ENCODE peak calls at places on chromosomes 2 and 18, in seven cellular contexts. C is H7; R is NCI-H1105 treated with DMSO at 0.1 percent for 48 hours; Y is germinal center; U is mammary epithelial cell; Q is stimulated activated CD4-positive, alpha-beta T cell treated with anti-CD3 and anti-CD28 coated beads, Interleukin-4, amount 100 ng/mL, for 48 hours; T is NCI-H460. D is an unnamed sample.

GRCh38 chr18:34857310-34857709 is 147.2 kb downstream of the DTNA start:
- DNase-seq in U (no peak), T (no peak), Q (no peak), R (no peak), Y (no peak), C (no peak), D (no peak)

GRCh38 chr2:48346124-48346536 is 183.8 kb upstream of the STON1 start:
- DNase-seq in R (no peak), C (no peak), U (peak), Y (no peak), Q (no peak), T (no peak), D (peak)

GRCh38 chr2:29012211-29012681 is 31.1 kb downstream of the TOGARAM2 start:
- DNase-seq in Q (no peak), U (no peak), Y (no peak), C (no peak), R (no peak), T (no peak), D (no peak)

GRCh38 chr2:101474752-101475384 is at the start of gene RFX8:
- DNase-seq in T (no peak), U (peak), C (peak), Y (peak), Q (peak), R (no peak), D (peak)

GRCh38 chr2:240407090-240407489 is 28.4 kb upstream of the GPC1 start:
- DNase-seq in Q (no peak), R (no peak), C (no peak), U (no peak), Y (no peak), T (no peak), D (no peak)

GRCh38 chr2:98936133-98936916 is at the start of gene CRACDL:
- DNase-seq in C (peak), R (peak), U (peak), Y (no peak), T (no peak), Q (no peak), D (no peak)

GRCh38 chr2:208136695-208137094 is 7.1 kb upstream of the CRYGC start:
- DNase-seq in Q (no peak), U (no peak), Y (no peak), C (no peak), R (no peak), T (no peak), D (no peak)

GRCh38 chr2:216115224-216115582 is 6.1 kb downstream of the XRCC5 start:
- DNase-seq in U (peak), R (peak), T (no peak), Q (no peak), C (no peak), Y (no peak), D (no peak)

GRCh38 chr18:69469444-69469919 is 68.8 kb downstream of the DOK6 start:
- DNase-seq in R (no peak), Y (peak), T (peak), C (peak), Q (peak), U (no peak), D (no peak)

GRCh38 chr2:221589696-221590095 is 17.6 kb upstream of the EPHA4 start:
- DNase-seq in Y (no peak), T (no peak), C (no peak), U (no peak), Q (no peak), R (no peak), D (no peak)

GRCh38 chr2:239818086-239818485 is 207.1 kb downstream of the NDUFA10 start:
- DNase-seq in U (no peak), T (no peak), C (no peak), Q (no peak), Y (no peak), R (no peak), D (no peak)

GRCh38 chr2:9318461-9319337 is 104.6 kb downstream of the ITGB1BP1 start:
- DNase-seq in R (peak), U (peak), Y (no peak), T (no peak), C (no peak), Q (no peak), D (no peak)

GRCh38 chr2:12498286-12498685 is 218.4 kb upstream of the TRIB2 start:
- DNase-seq in Y (no peak), R (no peak), C (peak), T (no peak), Q (no peak), U (no peak), D (no peak)

GRCh38 chr2:3738454-3738853 is 35.1 kb downstream of the DCDC2C start:
- DNase-seq in Q (no peak), T (peak), Y (no peak), C (peak), U (no peak), R (peak), D (no peak)

GRCh38 chr18:8821531-8821930 is 116.2 kb downstream of the MTCL1 start:
- DNase-seq in Q (no peak), R (no peak), C (no peak), Y (no peak), U (no peak), T (no peak), D (no peak)

GRCh38 chr18:48884306-48885235 is 66.2 kb downstream of the SMAD7 start:
- DNase-seq in C (no peak), Q (no peak), U (no peak), R (no peak), Y (no peak), T (no peak), D (no peak)

GRCh38 chr2:53960476-53960875 is 10.3 kb downstream of the PSME4 start:
- DNase-seq in C (no peak), R (no peak), U (no peak), Q (no peak), Y (no peak), T (no peak), D (no peak)

GRCh38 chr2:70987386-70987785 is 7.3 kb downstream of the TEX261 start:
- DNase-seq in U (no peak), Q (no peak), C (no peak), R (no peak), T (no peak), Y (no peak), D (no peak)

GRCh38 chr18:9571546-9571945 is 42.8 kb downstream of the PPP4R1 start:
- DNase-seq in Q (no peak), T (no peak), U (no peak), Y (no peak), R (no peak), C (no peak), D (no peak)

GRCh38 chr2:181306785-181307184 is 150.4 kb upstream of the ITGA4 start:
- DNase-seq in Y (no peak), C (no peak), T (no peak), R (no peak), Q (no peak), U (no peak), D (no peak)

GRCh38 chr18:63312731-63313408 is 6.7 kb downstream of the BCL2 start:
- DNase-seq in Q (no peak), R (no peak), T (no peak), C (no peak), Y (no peak), U (no peak), D (no peak)

GRCh38 chr18:78237864-78238263 is 741.8 kb upstream of the SALL3 start:
- DNase-seq in C (no peak), R (no peak), U (no peak), T (no peak), Y (no peak), Q (no peak), D (no peak)

GRCh38 chr2:59584958-59585357 is 968.5 kb downstream of the BCL11A start:
- DNase-seq in Q (no peak), U (no peak), Y (no peak), T (no peak), C (peak), R (peak), D (no peak)

GRCh38 chr18:74126684-74127482 is 20.8 kb downstream of the FBXO15 start:
- DNase-seq in Q (no peak), U (no peak), R (no peak), Y (no peak), T (no peak), C (peak), D (no peak)

GRCh38 chr2:120312861-120313694 is 32.9 kb upstream of the INHBB start:
- DNase-seq in Y (peak), C (peak), T (peak), U (peak), Q (peak), R (peak), D (peak)

GRCh38 chr18:30177056-30177455 is 865.5 kb downstream of the DSC3 start:
- DNase-seq in Y (no peak), R (no peak), C (no peak), U (peak), T (no peak), Q (no peak), D (no peak)

GRCh38 chr18:52190630-52191029 is 149.4 kb upstream of the DCC start:
- DNase-seq in T (no peak), Q (no peak), Y (no peak), C (no peak), U (no peak), R (no peak), D (no peak)

GRCh38 chr18:70827632-70828031 is 538.8 kb downstream of the SOCS6 start:
- DNase-seq in Q (no peak), Y (no peak), T (no peak), U (no peak), R (no peak), C (no peak), D (no peak)

GRCh38 chr2:106667478-106668077 is 180.4 kb downstream of the CD8B2 start:
- DNase-seq in R (no peak), U (no peak), Q (no peak), T (no peak), Y (no peak), C (no peak), D (no peak)

GRCh38 chr2:147076634-147077033 is 768.2 kb upstream of the ACVR2A start:
- DNase-seq in R (no peak), Q (no peak), C (no peak), Y (no peak), T (no peak), U (peak), D (no peak)

GRCh38 chr2:71843391-71843850 is 304.2 kb downstream of the CYP26B1 start:
- DNase-seq in C (no peak), U (peak), T (no peak), Y (no peak), R (no peak), Q (no peak), D (no peak)

GRCh38 chr2:238370482-238371372 is 50.4 kb downstream of the TRAF3IP1 start:
- DNase-seq in T (peak), U (peak), Y (peak), Q (peak), R (peak), C (peak), D (no peak)

GRCh38 chr2:235618039-235618438 is 124.2 kb downstream of the AGAP1 start:
- DNase-seq in R (no peak), T (no peak), Y (no peak), U (no peak), C (no peak), Q (no peak), D (no peak)

GRCh38 chr2:159195719-159196118 is 90.8 kb downstream of the WDSUB1 start:
- DNase-seq in C (no peak), T (no peak), R (no peak), U (no peak), Q (no peak), Y (no peak), D (no peak)